ENCODE peak calls at places on chromosome 14, in five cellular contexts. A is endothelial cell of umbilical vein, T is kidney tubule cell, N is posterior cingulate gyrus, M is C1 segment of cervical spinal cord. K is an unnamed sample.
A peak's percentile ranks its signal among the peaks of the same experiment; 100 is the strongest.

GRCh38 chr14:93010543-93011541 is 87.9 kb downstream of the CHGA start:
- DNase-seq in N (no peak), A (no peak), T (peak; percentile 52), M (no peak), K (no peak)

GRCh38 chr14:77296155-77296554 is 24.5 kb downstream of the POMT2 start:
- DNase-seq in N (no peak), A (no peak), T (no peak), M (no peak), K (no peak)

GRCh38 chr14:61479746-61480502 is 158.5 kb downstream of the PRKCH start:
- DNase-seq in M (no peak), A (peak; percentile 39), N (no peak), T (peak; percentile 66), K (no peak)

GRCh38 chr14:37874429-37875109 is 279.1 kb downstream of the TTC6 start:
- DNase-seq in N (peak; percentile 85), M (peak; percentile 51), T (peak; percentile 76), A (peak; percentile 69), K (peak; percentile 51)

GRCh38 chr14:65310568-65310967 is 102.0 kb upstream of the FUT8 start:
- DNase-seq in T (no peak), M (no peak), N (no peak), A (no peak), K (no peak)

GRCh38 chr14:94051779-94052178 is 25.6 kb downstream of the OTUB2 start:
- DNase-seq in T (no peak), N (peak; percentile 40), A (no peak), M (no peak), K (no peak)

GRCh38 chr14:99630202-99630601 is 14.7 kb upstream of the HHIPL1 start:
- DNase-seq in A (no peak), M (no peak), N (no peak), T (no peak), K (no peak)

GRCh38 chr14:89042021-89042420 is 217.6 kb downstream of the TTC8 start:
- DNase-seq in A (no peak), T (no peak), M (no peak), N (no peak), K (no peak)

GRCh38 chr14:87992720-87993484 is at the start of gene GALC:
- DNase-seq in A (peak; percentile 94), M (peak; percentile 88), N (peak; percentile 99), T (peak; percentile 92), K (peak; percentile 96)

GRCh38 chr14:28407931-28408330 is 358.7 kb upstream of the FOXG1 start:
- DNase-seq in M (no peak), A (no peak), N (no peak), T (no peak), K (no peak)

GRCh38 chr14:61713724-61714437 is 18.6 kb downstream of the HIF1A start:
- DNase-seq in T (no peak), A (no peak), N (no peak), M (no peak), K (no peak)

GRCh38 chr14:105217764-105218163 is 30.6 kb upstream of the BTBD6 start:
- DNase-seq in T (no peak), A (no peak), M (no peak), N (no peak), K (no peak)

GRCh38 chr14:71169861-71170260 is 262.6 kb downstream of the PCNX1 start:
- DNase-seq in N (no peak), A (no peak), M (no peak), T (no peak), K (no peak)

GRCh38 chr14:77436042-77436441 is 12.7 kb upstream of the NOXRED1 start:
- DNase-seq in T (peak; percentile 22), M (no peak), A (no peak), N (no peak), K (no peak)

GRCh38 chr14:58808828-58809227 is 171.1 kb downstream of the DACT1 start:
- DNase-seq in A (peak; percentile 61), N (no peak), T (peak; percentile 16), M (peak; percentile 40), K (no peak)

K was measured in dorsolateral prefrontal cortex.